ENCODE peak calls at places on chromosomes 6 and 20, in six cellular contexts. V is NCI-H1417; F is activated T-helper 1 cell treated with anti-CD3 and anti-CD28 coated beads, Interleukin-12 subunit alpha, Interleukin-12 subunit beta, Interleukin-2, Interleukin-4 antibody, amounts not matched to agents 30 ng/mL and 10 ng/mL and 1 ng/mL, durations not matched to agents 14 hours and 24 hours and 36 hours; H is stimulated activated CD4-positive, alpha-beta T cell treated with anti-CD3 and anti-CD28 coated beads, Interleukin-1b, Interleukin-23, amount 100 ng/mL, for 4 hours; Q is COR-L47; P is GDM1. C is an unnamed sample.

GRCh38 chr6:170316071-170316470 is 9.5 kb downstream of the FAM120B start:
- DNase-seq in H (no peak), Q (no peak), P (no peak), V (no peak), F (no peak), C (no peak)

GRCh38 chr20:46011631-46012482 is 3.1 kb downstream of the MMP9 start:
- DNase-seq in P (no peak), V (no peak), H (no peak), Q (no peak), F (no peak), C (peak)

GRCh38 chr6:37678078-37678846 is 19.4 kb downstream of the MDGA1 start:
- DNase-seq in P (no peak), Q (no peak), F (no peak), V (no peak), H (no peak), C (no peak)

GRCh38 chr6:106247293-106247692 is 78.3 kb downstream of the ATG5 start:
- DNase-seq in Q (no peak), F (no peak), V (no peak), P (no peak), H (no peak), C (no peak)

GRCh38 chr6:14876778-14877613 is 368.9 kb upstream of the JARID2 start:
- DNase-seq in P (no peak), V (no peak), F (peak), H (no peak), Q (no peak), C (no peak)

GRCh38 chr6:327538-328183 is 35.4 kb downstream of the DUSP22 start:
- DNase-seq in V (no peak), H (no peak), P (no peak), F (no peak), Q (no peak), C (no peak)

GRCh38 chr20:58559368-58559729 is 44.1 kb upstream of the APCDD1L start:
- DNase-seq in P (no peak), H (no peak), Q (no peak), V (no peak), F (no peak), C (no peak)

GRCh38 chr6:97138581-97138980 is 144.4 kb downstream of the MMS22L start:
- DNase-seq in H (no peak), F (no peak), Q (no peak), P (no peak), V (no peak), C (no peak)

GRCh38 chr20:16423311-16424212 is 149.7 kb downstream of the KIF16B start:
- DNase-seq in Q (no peak), F (no peak), H (no peak), V (no peak), P (no peak), C (no peak)

GRCh38 chr6:118206221-118206620 is 299.2 kb downstream of the SLC35F1 start:
- DNase-seq in Q (no peak), F (no peak), P (no peak), H (no peak), V (no peak), C (no peak)

GRCh38 chr20:36860811-36861624 is 14.9 kb upstream of the TLDC2 start:
- DNase-seq in Q (no peak), P (no peak), V (no peak), H (no peak), F (no peak), C (no peak)

GRCh38 chr20:54062812-54063280 is 7.5 kb downstream of the BCAS1 start:
- DNase-seq in V (peak), H (no peak), Q (no peak), F (no peak), P (peak), C (peak)

GRCh38 chr20:59618131-59618530 is 13.8 kb downstream of the PHACTR3 start:
- DNase-seq in F (no peak), Q (no peak), H (no peak), P (no peak), V (no peak), C (no peak)

GRCh38 chr6:106870824-106871300 is 103.7 kb downstream of the CD24 start:
- DNase-seq in P (no peak), Q (no peak), V (no peak), F (no peak), H (no peak), C (no peak)

GRCh38 chr6:130337534-130337933 is 28.3 kb upstream of the TMEM200A start:
- DNase-seq in V (no peak), F (no peak), P (no peak), Q (no peak), H (no peak), C (no peak)

GRCh38 chr20:61301995-61302525 is 50.0 kb downstream of the CDH4 start:
- DNase-seq in F (no peak), Q (no peak), H (no peak), V (no peak), P (no peak), C (no peak)

GRCh38 chr6:113674075-113674474 is 183.1 kb upstream of the MARCKS start:
- DNase-seq in V (no peak), Q (peak), P (no peak), F (no peak), H (no peak), C (no peak)

GRCh38 chr20:21511850-21512633 is 1.8 kb downstream of the NKX2-2 start:
- DNase-seq in H (no peak), P (no peak), Q (no peak), V (no peak), F (no peak), C (no peak)

GRCh38 chr20:53898558-53898931 is 171.8 kb downstream of the BCAS1 start:
- DNase-seq in H (no peak), P (no peak), V (peak), F (no peak), Q (no peak), C (no peak)

GRCh38 chr6:56916849-56917551 is 37.9 kb upstream of the BEND6 start:
- DNase-seq in F (no peak), P (no peak), H (no peak), V (no peak), Q (no peak), C (no peak)

GRCh38 chr6:113847435-113847834 is 9.7 kb upstream of the MARCKS start:
- DNase-seq in F (no peak), H (no peak), P (no peak), V (no peak), Q (no peak), C (no peak)

GRCh38 chr6:14066782-14067406 is 50.7 kb upstream of the CD83 start:
- DNase-seq in F (no peak), H (no peak), V (peak), P (peak), Q (peak), C (peak)

C was measured in NCI-H1930.